ENCODE peak calls at places on chromosomes 6 and 20, in seven cellular contexts. S, M, B, E, I, W and P are unnamed samples.

GRCh38 chr6:30670760-30671527 is 1.9 kb downstream of the DHX16 start:
- DNase-seq in S (no peak), M (no peak), B (no peak), E (no peak), I (no peak), W (peak; percentile 31), P (no peak)

GRCh38 chr6:168374541-168375071 is 55.0 kb upstream of the DACT2 start:
- DNase-seq in S (no peak), M (no peak), B (no peak), E (no peak), I (no peak), W (no peak), P (no peak)

GRCh38 chr6:54920628-54921027 is 74.1 kb downstream of the FAM83B start:
- DNase-seq in S (no peak), M (peak; percentile 54), B (no peak), E (no peak), I (no peak), W (no peak), P (no peak)

GRCh38 chr6:33566182-33567084 is 13.6 kb downstream of the BAK1 start:
- DNase-seq in S (no peak), M (peak; percentile 37), B (no peak), E (no peak), I (no peak), W (no peak), P (no peak)

GRCh38 chr6:87670707-87671106 is 31.3 kb downstream of the AKIRIN2 start:
- DNase-seq in S (no peak), M (no peak), B (no peak), E (no peak), I (no peak), W (no peak), P (no peak)

GRCh38 chr6:135006386-135006914 is 48.2 kb downstream of the HBS1L start:
- DNase-seq in S (no peak), M (no peak), B (no peak), E (no peak), I (no peak), W (no peak), P (no peak)

GRCh38 chr6:40816601-40817000 is 222.4 kb downstream of the UNC5CL start:
- DNase-seq in S (no peak), M (no peak), B (no peak), E (no peak), I (no peak), W (no peak), P (no peak)

GRCh38 chr6:16333580-16333979 is 95.2 kb downstream of the GMPR start:
- DNase-seq in S (no peak), M (peak; percentile 46), B (no peak), E (no peak), I (no peak), W (no peak), P (no peak)

GRCh38 chr6:29554764-29555163 is 4.8 kb downstream of the UBD start:
- DNase-seq in S (no peak), M (no peak), B (no peak), E (no peak), I (no peak), W (no peak), P (no peak)

GRCh38 chr6:12083763-12084162 is 71.7 kb downstream of the HIVEP1 start:
- DNase-seq in S (no peak), M (no peak), B (no peak), E (no peak), I (no peak), W (no peak), P (no peak)

DNA sequence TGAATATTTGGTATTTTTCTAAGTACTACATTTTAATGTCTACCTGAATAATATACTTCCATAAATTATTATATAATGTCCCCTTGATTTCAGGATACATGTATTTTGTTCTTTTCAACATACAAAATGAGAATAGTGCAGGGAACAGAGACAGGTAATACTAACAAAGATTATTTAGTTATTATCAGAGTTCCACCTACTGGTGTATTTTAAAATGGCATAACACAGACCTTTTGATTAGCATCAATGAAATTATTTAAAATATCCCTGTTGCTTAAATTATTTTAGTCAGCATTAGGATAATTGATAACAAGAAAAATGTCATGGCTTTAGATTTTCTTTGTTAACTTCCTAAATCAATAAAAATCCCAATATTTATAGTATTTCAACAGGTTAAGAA is 184.0 kb downstream of the PRDM13 start:
- DNase-seq in S (no peak), M (no peak), B (no peak), E (no peak), I (no peak), W (peak; percentile 7), P (no peak)
- TF ChIP-seq CTCF in S (no peak), M (no peak), B (peak; percentile 8), E (peak; percentile 14), I (no peak), W (no peak), P (peak; percentile 10)

GRCh38 chr6:153963352-153963751 is 75.7 kb upstream of the OPRM1 start:
- DNase-seq in S (no peak), M (no peak), B (no peak), E (no peak), I (no peak), W (no peak), P (no peak)
- TF ChIP-seq CTCF in S (no peak), M (no peak), B (no peak), E (no peak), I (no peak), W (no peak), P (no peak)

DNA sequence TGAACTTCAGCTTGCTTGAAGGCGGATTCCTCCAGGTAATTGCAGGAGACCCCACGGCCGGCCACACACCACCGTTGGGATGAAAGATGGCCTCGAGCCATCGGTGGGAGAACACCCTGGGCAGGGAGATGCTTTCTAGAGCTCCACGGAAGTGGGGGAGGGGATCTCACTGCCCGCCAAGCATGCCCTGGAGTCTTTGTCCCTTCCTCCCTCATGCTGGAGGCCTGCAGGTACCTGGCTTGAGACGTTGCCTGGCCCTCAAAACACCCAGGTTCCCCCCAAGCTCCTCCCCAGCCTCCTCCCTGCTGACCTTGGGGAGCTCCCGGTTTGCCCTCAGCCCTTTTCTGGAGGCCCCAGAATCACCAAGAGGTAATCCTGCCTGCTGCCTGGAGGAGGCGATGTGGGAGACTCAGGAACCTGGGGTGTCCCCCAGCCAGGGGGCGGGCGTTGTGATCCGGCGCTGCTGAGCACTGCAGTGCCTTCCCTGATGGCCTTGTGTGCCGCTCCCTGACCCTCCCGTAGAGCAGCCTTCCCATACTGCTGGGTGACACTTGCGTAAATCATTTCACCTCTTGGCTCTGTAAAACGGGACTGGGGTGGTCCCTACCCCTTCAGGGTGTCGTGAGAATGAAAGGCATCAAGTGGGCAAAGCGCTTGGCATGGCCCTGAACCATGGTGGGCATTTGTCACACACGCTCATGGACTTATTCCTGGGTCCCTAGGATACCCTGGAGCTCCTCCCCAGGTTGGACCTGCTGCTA is 91.4 kb downstream of the CEBPB start:
- DNase-seq in S (no peak), M (no peak), B (no peak), E (no peak), I (no peak), W (no peak), P (peak; percentile 48)
- TF ChIP-seq CTCF in S (no peak), M (no peak), B (peak; percentile 19), E (no peak), I (no peak), W (peak; percentile 40), P (no peak)

DNA sequence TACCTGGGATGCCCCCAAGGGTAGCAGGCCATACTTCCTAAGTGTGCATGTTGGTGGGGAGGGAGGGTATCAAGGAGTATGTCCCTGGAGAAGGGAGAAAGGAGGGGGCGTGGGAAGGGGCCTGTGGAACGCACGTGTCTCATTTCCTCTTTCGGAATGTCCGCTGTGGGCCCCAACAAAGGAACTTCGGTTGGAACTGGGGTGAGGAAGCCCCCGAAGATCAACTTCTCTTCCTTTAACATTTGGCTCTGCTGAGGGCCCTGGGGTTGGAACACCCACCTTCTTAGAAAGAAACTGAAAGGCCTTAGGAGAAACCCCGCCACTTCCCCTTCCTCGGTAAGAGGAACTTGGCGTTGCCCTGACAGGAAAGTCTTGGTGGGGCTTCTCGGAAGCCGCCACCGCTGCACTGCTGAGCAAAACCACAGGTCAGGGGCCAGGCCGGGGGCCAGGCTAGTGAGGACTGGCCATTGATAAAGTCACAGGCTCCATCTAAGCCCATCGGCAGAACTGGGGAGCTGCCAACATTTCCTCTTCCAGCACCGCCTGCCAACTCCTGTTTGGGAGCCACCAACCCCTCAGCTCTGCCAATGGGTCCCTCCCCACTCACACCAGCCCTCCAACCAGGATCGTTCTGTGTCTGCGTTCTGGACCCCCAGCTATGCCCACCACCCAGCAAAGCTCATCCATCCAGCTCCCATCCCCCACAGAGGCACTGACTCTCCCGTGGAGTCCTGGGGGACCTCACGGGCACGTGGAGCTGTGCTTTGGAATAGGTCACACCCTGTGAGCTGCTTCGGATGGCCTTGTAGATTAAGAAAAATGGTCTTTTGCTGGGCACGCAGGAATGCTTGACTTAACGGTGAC is 44.8 kb downstream of the FGD2 start:
- DNase-seq in S (peak; percentile 66), M (no peak), B (no peak), E (peak; percentile 58), I (peak; percentile 51), W (peak; percentile 92), P (peak; percentile 92)
- TF ChIP-seq CTCF in S (no peak), M (no peak), B (no peak), E (no peak), I (no peak), W (no peak), P (no peak)

GRCh38 chr6:5472583-5472982 is 211.3 kb downstream of the FARS2 start:
- DNase-seq in S (no peak), M (no peak), B (no peak), E (no peak), I (no peak), W (no peak), P (no peak)

GRCh38 chr6:5469101-5469846 is 208.0 kb downstream of the FARS2 start:
- DNase-seq in S (no peak), M (no peak), B (no peak), E (no peak), I (no peak), W (no peak), P (no peak)

GRCh38 chr6:5471637-5472430 is 210.5 kb downstream of the FARS2 start:
- DNase-seq in S (no peak), M (no peak), B (no peak), E (no peak), I (no peak), W (no peak), P (no peak)

GRCh38 chr6:5468586-5468985 is 207.3 kb downstream of the FARS2 start:
- DNase-seq in S (no peak), M (no peak), B (no peak), E (no peak), I (no peak), W (no peak), P (no peak)

GRCh38 chr6:5471044-5471443 is 209.7 kb downstream of the FARS2 start:
- DNase-seq in S (peak; percentile 45), M (peak; percentile 67), B (peak; percentile 49), E (peak; percentile 64), I (peak; percentile 59), W (peak; percentile 84), P (peak; percentile 84)
- TF ChIP-seq CTCF in S (peak; percentile 83), M (peak; percentile 95), B (peak; percentile 75), E (peak; percentile 60), I (no peak), W (peak; percentile 89), P (peak; percentile 85)

GRCh38 chr6:99613705-99614429 is 7.2 kb downstream of the PRDM13 start:
- DNase-seq in S (no peak), M (no peak), B (peak; percentile 17), E (no peak), I (no peak), W (peak; percentile 19), P (peak; percentile 44)
- TF ChIP-seq CTCF in S (no peak), M (no peak), B (no peak), E (no peak), I (no peak), W (no peak), P (no peak)